ENCODE peak calls at places on chromosomes 6 and 20, in five cellular contexts. M is upper lobe of right lung, D is adrenal gland, H is D721Med, F is neural crest cell. C is an unnamed sample.

GRCh38 chr20:63696311-63696627 is 183 bp upstream of the TNFRSF6B start:
- DNase-seq in M (peak), F (no peak), D (no peak), H (no peak), C (peak)

GRCh38 chr6:14270925-14271791 is 153.6 kb downstream of the CD83 start:
- DNase-seq in D (no peak), M (no peak), F (no peak), H (no peak), C (peak)

GRCh38 chr6:90169328-90169886 is 127.2 kb downstream of the BACH2 start:
- DNase-seq in F (no peak), D (no peak), H (no peak), M (no peak), C (no peak)

GRCh38 chr20:10642859-10643559 is 30.8 kb downstream of the JAG1 start:
- DNase-seq in H (no peak), F (no peak), M (no peak), D (no peak), C (no peak)

GRCh38 chr6:119541132-119541905 is 191.8 kb upstream of the MAN1A1 start:
- DNase-seq in D (no peak), H (no peak), M (no peak), F (no peak), C (peak)

GRCh38 chr6:156013155-156013554 is 557.5 kb upstream of the NOX3 start:
- DNase-seq in F (no peak), H (no peak), D (no peak), M (no peak), C (no peak)

GRCh38 chr6:19838442-19839236 is 1.5 kb downstream of the ID4 start:
- DNase-seq in H (no peak), D (no peak), M (peak), F (peak), C (peak)

GRCh38 chr20:24863356-24863755 is 85.7 kb upstream of the CST7 start:
- DNase-seq in D (no peak), H (no peak), F (no peak), M (no peak), C (peak)

GRCh38 chr6:73134588-73134987 is 90.7 kb downstream of the KHDC1L start:
- DNase-seq in H (no peak), M (peak), D (no peak), F (peak), C (peak)

GRCh38 chr20:63402178-63402859 is 41.2 kb upstream of the CHRNA4 start:
- DNase-seq in M (no peak), D (no peak), F (no peak), H (no peak), C (no peak)

GRCh38 chr6:79257381-79258205 is 23.1 kb upstream of the HMGN3 start:
- DNase-seq in D (peak), F (no peak), H (no peak), M (no peak), C (peak)

GRCh38 chr20:2295286-2295685 is 515 bp upstream of the TGM3 start:
- DNase-seq in D (no peak), H (no peak), F (no peak), M (no peak), C (no peak)

GRCh38 chr6:54248319-54248718 is 59.9 kb upstream of the TINAG start:
- DNase-seq in H (no peak), M (no peak), D (no peak), F (no peak), C (no peak)

GRCh38 chr6:13484138-13484708 is 3.2 kb downstream of the GFOD1 start:
- DNase-seq in M (no peak), D (no peak), H (no peak), F (no peak), C (no peak)

GRCh38 chr6:4698901-4699659 is 77.1 kb upstream of the CDYL start:
- DNase-seq in M (no peak), D (no peak), F (no peak), H (no peak), C (no peak)

GRCh38 chr6:1872649-1873131 is 263.0 kb downstream of the FOXC1 start:
- DNase-seq in H (no peak), D (no peak), F (no peak), M (no peak), C (peak)

GRCh38 chr6:1995521-1996110 is 249.8 kb downstream of the GMDS start:
- DNase-seq in D (no peak), H (no peak), F (no peak), M (no peak), C (no peak)

GRCh38 chr20:30921286-30922071 is 336.0 kb upstream of the DEFB115 start:
- DNase-seq in D (no peak), H (no peak), F (no peak), M (peak), C (no peak)

GRCh38 chr6:16318538-16318937 is 80.2 kb downstream of the GMPR start:
- DNase-seq in M (no peak), H (no peak), F (no peak), D (peak), C (no peak)

GRCh38 chr20:41183391-41183790 is 46.0 kb downstream of the PLCG1 start:
- DNase-seq in F (no peak), M (no peak), H (no peak), D (peak), C (no peak)

GRCh38 chr6:155890409-155890808 is 434.8 kb upstream of the NOX3 start:
- DNase-seq in F (no peak), H (no peak), D (no peak), M (no peak), C (no peak)

GRCh38 chr20:63224272-63225081 is 8.5 kb upstream of the YTHDF1 start:
- DNase-seq in M (peak), D (peak), H (no peak), F (no peak), C (peak)

GRCh38 chr6:706161-706560 is 13.2 kb upstream of the EXOC2 start:
- DNase-seq in D (no peak), H (no peak), M (no peak), F (no peak), C (peak)

GRCh38 chr6:167762259-167762962 is 64.3 kb upstream of the AFDN start:
- DNase-seq in D (no peak), H (no peak), M (no peak), F (no peak), C (no peak)

GRCh38 chr6:6024220-6024619 is 17.5 kb upstream of the NRN1 start:
- DNase-seq in D (no peak), M (no peak), H (no peak), F (no peak), C (no peak)

GRCh38 chr6:34341481-34341971 is 50.9 kb downstream of the NUDT3 start:
- DNase-seq in H (no peak), M (no peak), D (no peak), F (no peak), C (peak)

GRCh38 chr20:14984768-14985622 is 647.6 kb upstream of the FLRT3 start:
- DNase-seq in H (no peak), M (no peak), F (no peak), D (no peak), C (no peak)

GRCh38 chr6:134624781-134625180 is 306.9 kb upstream of the SGK1 start:
- DNase-seq in D (no peak), H (no peak), F (no peak), M (no peak), C (peak)

GRCh38 chr20:43516251-43516824 is 8.8 kb downstream of the L3MBTL1 start:
- DNase-seq in F (no peak), M (no peak), H (no peak), D (no peak), C (peak)

GRCh38 chr20:43765933-43766332 is 39.1 kb upstream of the GTSF1L start:
- DNase-seq in D (no peak), F (no peak), H (no peak), M (no peak), C (no peak)

GRCh38 chr6:112214749-112215269 is 39.6 kb downstream of the LAMA4 start:
- DNase-seq in F (no peak), M (no peak), D (no peak), H (no peak), C (no peak)

GRCh38 chr6:1810880-1811279 is 201.2 kb downstream of the FOXC1 start:
- DNase-seq in D (no peak), F (no peak), M (no peak), H (no peak), C (no peak)

GRCh38 chr6:55617272-55617671 is 38.3 kb upstream of the HMGCLL1 start:
- DNase-seq in D (no peak), F (peak), M (no peak), H (no peak), C (peak)
- TF ChIP-seq CTCF in D (peak), F (peak), M (peak), H (peak), C (peak)

GRCh38 chr6:37783831-37784584 is 35.5 kb upstream of the ZFAND3 start:
- DNase-seq in D (no peak), H (no peak), F (no peak), M (peak), C (no peak)
- TF ChIP-seq CTCF in D (no peak), H (no peak), F (no peak), M (no peak), C (no peak)

GRCh38 chr6:100663219-100663863 is 198.6 kb upstream of the SIM1 start:
- DNase-seq in D (no peak), F (no peak), M (no peak), H (no peak), C (peak)

GRCh38 chr6:100658486-100658885 is 193.8 kb upstream of the SIM1 start:
- DNase-seq in D (no peak), M (no peak), H (no peak), F (no peak), C (no peak)

GRCh38 chr6:100657678-100658330 is 193.1 kb upstream of the SIM1 start:
- DNase-seq in H (no peak), M (no peak), D (no peak), F (no peak), C (peak)
- TF ChIP-seq CTCF in H (peak), M (peak), D (peak), F (peak), C (peak)

GRCh38 chr6:131292145-131292938 is 157.1 kb downstream of the AKAP7 start:
- DNase-seq in F (peak), D (no peak), H (no peak), M (no peak), C (no peak)
- TF ChIP-seq CTCF in F (no peak), D (no peak), H (no peak), M (no peak), C (no peak)

GRCh38 chr6:40727272-40727671 is 140.1 kb upstream of the LRFN2 start:
- DNase-seq in H (no peak), D (no peak), F (no peak), M (no peak), C (no peak)
- TF ChIP-seq CTCF in H (no peak), D (no peak), F (no peak), M (no peak), C (no peak)

GRCh38 chr6:12482386-12482785 is 192.2 kb downstream of the EDN1 start:
- DNase-seq in F (no peak), H (no peak), M (no peak), D (no peak), C (peak)
- TF ChIP-seq CTCF in F (peak), H (no peak), M (no peak), D (no peak), C (no peak)